ENCODE peak calls at places on chromosomes 12 and 14, in ten cellular contexts. E is AG09319, D is cardiac fibroblast, C is activated T-cell treated with anti-CD3 and anti-CD28 coated beads for 24 hours, I is tibial artery, W is KBM-7, K is erythroblast, A is NCI-H2081, X is NCI-H1417, F is non-pigmented ciliary epithelial cell. L is an unnamed sample.

GRCh38 chr14:89507926-89508460 is 91.0 kb upstream of the FOXN3 start:
- DNase-seq in I (no peak), X (no peak), D (peak; percentile 44), E (no peak), W (no peak), C (no peak), A (no peak), F (peak; percentile 28), K (no peak), L (no peak)

GRCh38 chr12:121811434-121812319 is 7.9 kb downstream of the SETD1B start:
- DNase-seq in C (peak; percentile 58), I (peak; percentile 86), D (peak; percentile 66), W (peak; percentile 70), X (peak; percentile 82), F (no peak), A (peak; percentile 70), K (peak; percentile 88), E (no peak), L (no peak)

GRCh38 chr12:132593938-132594358 is 16.4 kb downstream of the LRCOL1 start:
- DNase-seq in C (no peak), F (peak; percentile 74), W (peak; percentile 69), X (peak; percentile 96), E (peak; percentile 74), A (peak; percentile 98), D (peak; percentile 40), I (peak; percentile 86), K (peak; percentile 23), L (peak; percentile 90)

GRCh38 chr14:105436891-105437722 is 17.5 kb downstream of the MTA1 start:
- DNase-seq in A (peak; percentile 27), D (no peak), W (no peak), I (no peak), E (no peak), X (peak; percentile 19), C (no peak), K (no peak), F (no peak), L (no peak)

GRCh38 chr12:3777206-3777809 is 24.4 kb upstream of the CRACR2A start:
- DNase-seq in C (no peak), I (no peak), A (peak; percentile 45), X (peak; percentile 58), K (peak; percentile 38), D (peak; percentile 75), F (no peak), E (no peak), W (peak; percentile 52), L (no peak)

GRCh38 chr12:112686373-112686772 is 105.2 kb upstream of the RPH3A start:
- DNase-seq in D (peak; percentile 30), I (no peak), K (no peak), E (no peak), A (no peak), X (no peak), W (no peak), C (no peak), F (peak; percentile 1), L (no peak)

GRCh38 chr12:19482551-19483109 is 43.3 kb downstream of the AEBP2 start:
- DNase-seq in F (no peak), K (peak; percentile 26), D (no peak), W (peak; percentile 50), A (no peak), X (no peak), C (peak; percentile 52), I (no peak), E (no peak), L (no peak)

GRCh38 chr14:20350280-20350679 is 6.8 kb downstream of the PARP2 start:
- DNase-seq in I (no peak), A (no peak), F (no peak), K (no peak), E (no peak), X (no peak), W (no peak), C (no peak), D (no peak), L (no peak)

GRCh38 chr14:104245075-104245474 is 106.7 kb downstream of the KIF26A start:
- DNase-seq in E (no peak), D (no peak), F (no peak), C (no peak), W (no peak), I (peak; percentile 37), X (no peak), K (no peak), A (no peak), L (no peak)

L was measured in suprapubic skin.